ENCODE peak calls at places on chromosomes 2 and 18, in ten cellular contexts. S, F, W, D, X, T, R, J, B and A are unnamed samples.
A peak's percentile ranks its signal among the peaks of the same experiment; 100 is the strongest.

GRCh38 chr2:240577281-240578109 is 9.0 kb upstream of the CAPN10 start:
- DNase-seq in S (no peak), F (no peak), W (no peak), D (no peak), X (no peak), T (no peak), R (no peak), J (no peak), B (no peak), A (no peak)

GRCh38 chr2:220078439-220078838 is 451.0 kb downstream of the SLC4A3 start:
- DNase-seq in S (peak; percentile 75), F (no peak), W (no peak), D (no peak), X (no peak), T (no peak), R (no peak), J (no peak), B (peak; percentile 52), A (no peak)

GRCh38 chr2:68448671-68449394 is 18.3 kb downstream of the FBXO48 start:
- DNase-seq in S (no peak), F (no peak), W (no peak), D (no peak), X (no peak), T (peak; percentile 36), R (no peak), J (no peak), B (no peak), A (peak; percentile 33)

GRCh38 chr2:226791487-226792081 is 8.0 kb downstream of the IRS1 start:
- DNase-seq in S (peak; percentile 61), F (peak; percentile 84), W (peak; percentile 82), D (peak; percentile 88), X (peak; percentile 95), T (peak; percentile 93), R (peak; percentile 97), J (peak; percentile 86), B (peak; percentile 90), A (peak; percentile 94)

GRCh38 chr2:134234535-134234934 is 19.3 kb upstream of the MGAT5 start:
- DNase-seq in S (no peak), F (no peak), W (no peak), D (no peak), X (no peak), T (no peak), R (no peak), J (no peak), B (no peak), A (no peak)

GRCh38 chr2:60553992-60554648 is 666 bp upstream of the BCL11A start:
- DNase-seq in S (peak; percentile 18), F (no peak), W (peak; percentile 55), D (no peak), X (peak; percentile 79), T (peak; percentile 15), R (peak; percentile 94), J (no peak), B (peak; percentile 39), A (no peak)

GRCh38 chr18:63477972-63478371 is 1.2 kb downstream of the SERPINB5 start:
- DNase-seq in S (no peak), F (no peak), W (peak; percentile 60), D (no peak), X (no peak), T (no peak), R (no peak), J (no peak), B (no peak), A (no peak)

GRCh38 chr18:22606563-22607283 is 189.0 kb upstream of the CTAGE1 start:
- DNase-seq in S (peak; percentile 93), F (no peak), W (no peak), D (no peak), X (no peak), T (no peak), R (no peak), J (no peak), B (no peak), A (no peak)

GRCh38 chr2:191617589-191617988 is 60.3 kb upstream of the NABP1 start:
- DNase-seq in S (no peak), F (peak; percentile 37), W (no peak), D (no peak), X (peak; percentile 59), T (peak; percentile 82), R (no peak), J (no peak), B (no peak), A (peak; percentile 86)

GRCh38 chr2:118128826-118129225 is 40.6 kb downstream of the INSIG2 start:
- DNase-seq in S (no peak), F (no peak), W (no peak), D (no peak), X (no peak), T (no peak), R (no peak), J (no peak), B (no peak), A (no peak)

GRCh38 chr2:230496891-230497290 is 80.9 kb downstream of the SP100 start:
- DNase-seq in S (no peak), F (no peak), W (no peak), D (no peak), X (no peak), T (no peak), R (no peak), J (no peak), B (no peak), A (no peak)

GRCh38 chr2:230494980-230495379 is 79.0 kb downstream of the SP100 start:
- DNase-seq in S (no peak), F (no peak), W (no peak), D (no peak), X (no peak), T (no peak), R (no peak), J (no peak), B (no peak), A (no peak)

GRCh38 chr2:230492107-230492506 is 76.1 kb downstream of the SP100 start:
- DNase-seq in S (no peak), F (no peak), W (no peak), D (no peak), X (no peak), T (no peak), R (no peak), J (no peak), B (no peak), A (no peak)
- H3K27ac ChIP-seq in S (no peak overlapping the region), F (no peak overlapping the region), W (no peak overlapping the region), D (no peak overlapping the region), X (no peak overlapping the region), T (no peak overlapping the region), R (peak overlapping the region; percentile 42), J (no peak overlapping the region), B (no peak overlapping the region), A (no peak overlapping the region)

GRCh38 chr2:96245609-96246390 is 20.0 kb downstream of the TMEM127 start:
- DNase-seq in S (peak; percentile 49), F (no peak), W (no peak), D (no peak), X (peak; percentile 58), T (no peak), R (no peak), J (no peak), B (no peak), A (no peak)
- H3K27ac ChIP-seq in S (no peak overlapping the region), F (no peak overlapping the region), W (no peak overlapping the region), D (peak overlapping the region; percentile 23), X (peak overlapping the region; percentile 23), T (no peak overlapping the region), R (peak overlapping the region; percentile 99), J (no peak overlapping the region), B (no peak overlapping the region), A (no peak overlapping the region)

GRCh38 chr2:42754021-42754775 is 9.7 kb downstream of the OXER1 start:
- DNase-seq in S (peak; percentile 26), F (no peak), W (no peak), D (no peak), X (peak; percentile 82), T (no peak), R (peak; percentile 87), J (no peak), B (no peak), A (no peak)

GRCh38 chr2:42755161-42755900 is 8.6 kb downstream of the OXER1 start:
- DNase-seq in S (no peak), F (no peak), W (no peak), D (no peak), X (peak; percentile 44), T (no peak), R (no peak), J (peak; percentile 62), B (no peak), A (no peak)

GRCh38 chr2:42756150-42756549 is 7.8 kb downstream of the OXER1 start:
- DNase-seq in S (no peak), F (no peak), W (no peak), D (no peak), X (peak; percentile 34), T (no peak), R (peak; percentile 73), J (no peak), B (no peak), A (no peak)

GRCh38 chr2:42753188-42753813 is 10.6 kb downstream of the OXER1 start:
- DNase-seq in S (no peak), F (no peak), W (no peak), D (no peak), X (peak; percentile 41), T (no peak), R (peak; percentile 79), J (no peak), B (no peak), A (no peak)

GRCh38 chr2:42754776-42755140 is 9.2 kb downstream of the OXER1 start:
- DNase-seq in S (no peak), F (no peak), W (no peak), D (no peak), X (peak; percentile 45), T (no peak), R (peak; percentile 74), J (no peak), B (no peak), A (no peak)
- H3K27ac ChIP-seq in S (no peak overlapping the region), F (no peak overlapping the region), W (no peak overlapping the region), D (no peak overlapping the region), X (no peak overlapping the region), T (no peak overlapping the region), R (peak overlapping the region; percentile 86), J (no peak overlapping the region), B (no peak overlapping the region), A (no peak overlapping the region)

GRCh38 chr2:172931923-172932520 is 143.6 kb upstream of the MAP3K20 start:
- DNase-seq in S (peak; percentile 37), F (no peak), W (no peak), D (no peak), X (peak; percentile 82), T (peak; percentile 26), R (no peak), J (peak; percentile 83), B (peak; percentile 75), A (peak; percentile 16)
- H3K27ac ChIP-seq in S (no peak overlapping the region), F (no peak overlapping the region), W (no peak overlapping the region), D (peak overlapping the region; percentile 76), X (no peak overlapping the region), T (no peak overlapping the region), R (peak overlapping the region; percentile 37), J (peak overlapping the region; percentile 51), B (no peak overlapping the region), A (no peak overlapping the region)